ENCODE peak calls at places on chromosomes 2 and 18, in six cellular contexts. One of them, this sample, is unnamed.

GRCh38 chr2:8285081-8285480 is 396.8 kb upstream of the ID2 start:
- DNase-seq in left lung: no peak
- DNase-seq in spleen: no peak
- DNase-seq in lower leg skin: no peak
- DNase-seq in neural crest cell: no peak
- DNase-seq in cardiac fibroblast: peak; percentile 10
- DNase-seq in this sample: no peak

GRCh38 chr2:34204560-34204959 is 605.5 kb upstream of the FAM98A start:
- DNase-seq in spleen: no peak
- DNase-seq in neural crest cell: no peak
- DNase-seq in left lung: no peak
- DNase-seq in cardiac fibroblast: no peak
- DNase-seq in lower leg skin: no peak
- DNase-seq in this sample: no peak

GRCh38 chr2:6352906-6353515 is 512.7 kb downstream of the CMPK2 start:
- DNase-seq in spleen: peak; percentile 76
- DNase-seq in cardiac fibroblast: peak; percentile 2
- DNase-seq in neural crest cell: peak; percentile 67
- DNase-seq in lower leg skin: no peak
- DNase-seq in left lung: no peak
- DNase-seq in this sample: peak; percentile 69

GRCh38 chr2:119428488-119429224 is 3.0 kb upstream of the TMEM37 start:
- DNase-seq in spleen: no peak
- DNase-seq in cardiac fibroblast: no peak
- DNase-seq in left lung: peak; percentile 70
- DNase-seq in neural crest cell: peak; percentile 26
- DNase-seq in lower leg skin: no peak
- DNase-seq in this sample: no peak

GRCh38 chr18:31241900-31242409 is 76.0 kb upstream of the DSG1 start:
- DNase-seq in neural crest cell: peak; percentile 65
- DNase-seq in left lung: no peak
- DNase-seq in spleen: no peak
- DNase-seq in lower leg skin: no peak
- DNase-seq in cardiac fibroblast: no peak
- DNase-seq in this sample: peak; percentile 68

GRCh38 chr2:185472574-185472973 is 266.0 kb upstream of the FSIP2 start:
- DNase-seq in spleen: no peak
- DNase-seq in lower leg skin: no peak
- DNase-seq in left lung: no peak
- DNase-seq in cardiac fibroblast: no peak
- DNase-seq in neural crest cell: no peak
- DNase-seq in this sample: no peak

GRCh38 chr2:28338046-28338753 is 54.5 kb upstream of the FOSL2 start:
- DNase-seq in neural crest cell: no peak
- DNase-seq in cardiac fibroblast: peak; percentile 96
- DNase-seq in lower leg skin: peak; percentile 78
- DNase-seq in left lung: peak; percentile 78
- DNase-seq in spleen: peak; percentile 77
- DNase-seq in this sample: peak; percentile 34

GRCh38 chr18:78630356-78630755 is 349.3 kb upstream of the SALL3 start:
- DNase-seq in cardiac fibroblast: no peak
- DNase-seq in spleen: no peak
- DNase-seq in neural crest cell: no peak
- DNase-seq in lower leg skin: no peak
- DNase-seq in left lung: no peak
- DNase-seq in this sample: no peak

GRCh38 chr18:62950246-62950645 is 234.9 kb downstream of the PHLPP1 start:
- DNase-seq in spleen: no peak
- DNase-seq in cardiac fibroblast: no peak
- DNase-seq in neural crest cell: no peak
- DNase-seq in left lung: no peak
- DNase-seq in lower leg skin: no peak
- DNase-seq in this sample: no peak

GRCh38 chr2:165141601-165142000 is 62.2 kb downstream of the SCN3A start:
- DNase-seq in spleen: no peak
- DNase-seq in neural crest cell: no peak
- DNase-seq in cardiac fibroblast: no peak
- DNase-seq in left lung: no peak
- DNase-seq in lower leg skin: no peak
- DNase-seq in this sample: no peak
- TF ChIP-seq CTCF in spleen: no peak
- TF ChIP-seq CTCF in neural crest cell: peak; percentile 51
- TF ChIP-seq CTCF in cardiac fibroblast: peak; percentile 19
- TF ChIP-seq CTCF in left lung: no peak
- TF ChIP-seq CTCF in lower leg skin: no peak
- TF ChIP-seq CTCF in this sample: no peak

GRCh38 chr18:21192308-21192624 is 49.8 kb upstream of the GREB1L start:
- DNase-seq in left lung: no peak
- DNase-seq in cardiac fibroblast: no peak
- DNase-seq in neural crest cell: no peak
- DNase-seq in spleen: no peak
- DNase-seq in lower leg skin: no peak
- DNase-seq in this sample: no peak
- TF ChIP-seq CTCF in left lung: no peak
- TF ChIP-seq CTCF in cardiac fibroblast: no peak
- TF ChIP-seq CTCF in neural crest cell: peak; percentile 12
- TF ChIP-seq CTCF in spleen: no peak
- TF ChIP-seq CTCF in lower leg skin: no peak
- TF ChIP-seq CTCF in this sample: no peak

DNA sequence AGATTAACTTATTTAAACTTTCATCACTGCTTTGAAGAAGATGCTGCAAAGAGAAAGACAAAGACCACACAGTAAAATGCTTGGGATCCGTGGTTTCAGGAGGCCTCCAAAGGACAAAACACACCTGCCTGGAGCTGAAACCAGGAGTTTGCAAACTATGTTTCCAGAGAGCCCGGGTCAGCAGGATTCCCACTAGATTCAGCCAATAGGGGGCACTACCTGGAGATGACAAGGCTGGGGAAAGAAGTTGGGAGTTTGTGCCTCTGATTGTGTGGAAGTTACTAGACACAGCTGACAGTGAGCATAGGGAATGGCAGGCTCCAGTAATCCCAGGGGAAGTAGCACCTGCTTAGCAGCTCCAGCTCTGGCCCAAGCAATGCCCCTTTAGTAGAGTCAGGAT is 169.0 kb upstream of the TRIB2 start:
- DNase-seq in cardiac fibroblast: no peak
- DNase-seq in neural crest cell: no peak
- DNase-seq in lower leg skin: no peak
- DNase-seq in left lung: no peak
- DNase-seq in spleen: no peak
- DNase-seq in this sample: no peak
- TF ChIP-seq CTCF in cardiac fibroblast: peak; percentile 3
- TF ChIP-seq CTCF in neural crest cell: no peak
- TF ChIP-seq CTCF in lower leg skin: no peak
- TF ChIP-seq CTCF in left lung: no peak
- TF ChIP-seq CTCF in spleen: no peak
- TF ChIP-seq CTCF in this sample: no peak

GRCh38 chr2:231392431-231393148 is 2.9 kb upstream of the B3GNT7 start:
- DNase-seq in neural crest cell: no peak
- DNase-seq in cardiac fibroblast: no peak
- DNase-seq in spleen: no peak
- DNase-seq in lower leg skin: no peak
- DNase-seq in left lung: no peak
- DNase-seq in this sample: no peak

GRCh38 chr2:231391981-231392380 is 3.5 kb upstream of the B3GNT7 start:
- DNase-seq in cardiac fibroblast: no peak
- DNase-seq in spleen: no peak
- DNase-seq in left lung: no peak
- DNase-seq in neural crest cell: no peak
- DNase-seq in lower leg skin: no peak
- DNase-seq in this sample: no peak

GRCh38 chr2:231395188-231396057 is at the start of gene B3GNT7:
- DNase-seq in lower leg skin: no peak
- DNase-seq in left lung: no peak
- DNase-seq in cardiac fibroblast: no peak
- DNase-seq in spleen: no peak
- DNase-seq in neural crest cell: no peak
- DNase-seq in this sample: peak; percentile 47

GRCh38 chr2:231394201-231395141 is 1.0 kb upstream of the B3GNT7 start:
- DNase-seq in left lung: no peak
- DNase-seq in lower leg skin: no peak
- DNase-seq in spleen: no peak
- DNase-seq in neural crest cell: no peak
- DNase-seq in cardiac fibroblast: no peak
- DNase-seq in this sample: no peak

DNA sequence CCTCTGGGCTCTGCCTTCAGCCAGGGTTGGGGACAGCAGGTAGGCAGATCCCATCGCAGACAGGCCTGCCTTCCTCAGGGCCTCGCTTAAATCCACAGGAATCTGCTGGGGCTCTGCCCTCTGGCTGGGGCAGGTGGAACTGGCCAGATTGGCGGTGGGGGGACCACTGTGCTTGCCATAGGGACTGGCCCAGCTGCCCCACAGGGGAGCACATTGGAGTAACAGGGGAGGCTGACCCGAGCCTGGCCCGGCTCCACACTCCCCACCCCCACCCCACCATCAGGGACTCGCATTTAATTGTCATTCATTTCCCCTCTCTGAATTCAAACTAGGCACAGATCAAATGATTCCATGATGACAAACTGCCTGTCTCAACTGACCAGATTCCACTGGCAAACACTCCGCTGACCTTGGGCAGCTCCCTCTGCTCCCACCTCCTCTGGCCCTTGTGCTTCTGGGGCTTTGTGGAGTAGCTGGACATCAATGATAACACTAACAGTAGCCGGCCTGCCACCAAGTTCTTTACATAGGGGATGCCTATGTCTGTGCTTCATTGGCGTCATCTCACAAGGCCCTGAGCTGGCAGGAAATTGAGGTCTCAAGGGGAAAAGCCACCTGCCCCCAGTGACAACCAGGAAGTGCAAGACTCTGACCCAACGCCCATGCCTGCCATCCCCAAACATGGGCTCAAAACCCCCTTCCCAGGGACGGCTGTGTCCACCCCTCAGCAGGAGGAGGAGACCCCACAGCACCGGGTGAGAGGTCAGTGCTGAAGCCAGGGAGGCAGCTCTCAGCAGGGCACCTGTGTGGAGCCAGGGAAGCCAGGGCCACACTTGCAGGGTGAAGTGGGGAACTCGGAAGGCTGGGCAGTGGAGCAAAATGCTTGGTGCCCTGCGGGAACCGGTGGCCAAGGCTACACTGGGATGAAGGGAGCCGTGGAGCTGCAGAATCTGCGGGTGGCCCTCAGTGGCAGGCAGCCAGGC is 2.1 kb upstream of the B3GNT7 start:
- DNase-seq in spleen: no peak
- DNase-seq in cardiac fibroblast: no peak
- DNase-seq in left lung: peak; percentile 65
- DNase-seq in lower leg skin: no peak
- DNase-seq in neural crest cell: no peak
- DNase-seq in this sample: no peak
- TF ChIP-seq CTCF in spleen: peak; percentile 36
- TF ChIP-seq CTCF in cardiac fibroblast: peak; percentile 19
- TF ChIP-seq CTCF in left lung: no peak
- TF ChIP-seq CTCF in lower leg skin: no peak
- TF ChIP-seq CTCF in neural crest cell: peak; percentile 26
- TF ChIP-seq CTCF in this sample: no peak

GRCh38 chr2:157093666-157094065 is 163.8 kb upstream of the GALNT5 start:
- DNase-seq in left lung: no peak
- DNase-seq in spleen: no peak
- DNase-seq in cardiac fibroblast: no peak
- DNase-seq in lower leg skin: no peak
- DNase-seq in neural crest cell: no peak
- DNase-seq in this sample: no peak
- TF ChIP-seq CTCF in left lung: no peak
- TF ChIP-seq CTCF in spleen: no peak
- TF ChIP-seq CTCF in cardiac fibroblast: no peak
- TF ChIP-seq CTCF in lower leg skin: no peak
- TF ChIP-seq CTCF in neural crest cell: peak; percentile 29
- TF ChIP-seq CTCF in this sample: no peak